ENCODE peak calls at places on chromosome 1, in four cellular contexts. T is Peyer's patch, G is gastrocnemius medialis, J is SK-N-SH. Y is an unnamed sample.

GRCh38 chr1:6907676-6908434 is 122.6 kb downstream of the CAMTA1 start:
- DNase-seq in J (no peak), G (no peak), T (no peak), Y (no peak)

GRCh38 chr1:111488669-111489068 is 14.8 kb downstream of the ADORA3 start:
- DNase-seq in T (no peak), J (no peak), G (no peak), Y (no peak)

GRCh38 chr1:212683357-212683722 is 16.3 kb downstream of the BATF3 start:
- DNase-seq in T (peak; percentile 66), J (no peak), G (no peak), Y (no peak)

GRCh38 chr1:182784556-182785171 is 4.9 kb upstream of the NPL start:
- DNase-seq in J (peak; percentile 40), T (no peak), G (no peak), Y (no peak)

GRCh38 chr1:196594700-196595099 is 13.5 kb downstream of the KCNT2 start:
- DNase-seq in T (no peak), J (no peak), G (no peak), Y (no peak)

GRCh38 chr1:154751690-154752089 is 118.4 kb downstream of the KCNN3 start:
- DNase-seq in G (no peak), J (no peak), T (no peak), Y (no peak)

GRCh38 chr1:51061231-51061943 is 40.6 kb upstream of the C1orf185 start:
- DNase-seq in T (no peak), G (no peak), J (no peak), Y (no peak)

GRCh38 chr1:224641030-224641429 is 24.9 kb downstream of the CNIH3 start:
- DNase-seq in G (no peak), T (no peak), J (no peak), Y (no peak)

GRCh38 chr1:233864578-233864977 is 39.9 kb upstream of the SLC35F3 start:
- DNase-seq in G (no peak), J (no peak), T (no peak), Y (no peak)

GRCh38 chr1:154556422-154556821 is 2.0 kb downstream of the UBE2Q1 start:
- DNase-seq in G (no peak), J (no peak), T (no peak), Y (no peak)

GRCh38 chr1:63674238-63674864 is 81.1 kb downstream of the PGM1 start:
- DNase-seq in T (peak; percentile 38), J (peak; percentile 72), G (peak; percentile 18), Y (peak; percentile 50)

GRCh38 chr1:29513357-29513756 is 277.0 kb downstream of the PTPRU start:
- DNase-seq in G (no peak), J (peak; percentile 60), T (no peak), Y (no peak)

GRCh38 chr1:3652538-3653285 is 396 bp downstream of the TP73 start:
- DNase-seq in J (peak; percentile 76), T (no peak), G (no peak), Y (no peak)

GRCh38 chr1:118303534-118303933 is 118.5 kb upstream of the SPAG17 start:
- DNase-seq in G (no peak), J (no peak), T (no peak), Y (no peak)

GRCh38 chr1:195663549-195664280 is 944.5 kb downstream of the KCNT2 start:
- DNase-seq in T (no peak), G (no peak), J (no peak), Y (no peak)

GRCh38 chr1:84121360-84121759 is 22.7 kb upstream of the PRKACB start:
- DNase-seq in J (no peak), G (no peak), T (no peak), Y (no peak)

GRCh38 chr1:73948021-73948420 is 250.0 kb downstream of the LRRIQ3 start:
- DNase-seq in G (no peak), T (no peak), J (no peak), Y (no peak)

GRCh38 chr1:2180297-2181245 is 14.0 kb downstream of the FAAP20 start:
- DNase-seq in T (no peak), J (no peak), G (no peak), Y (no peak)

GRCh38 chr1:38114231-38114630 is 67.6 kb upstream of the POU3F1 start:
- DNase-seq in G (no peak), J (no peak), T (no peak), Y (peak; percentile 29)

GRCh38 chr1:193660428-193660827 is 474.0 kb upstream of the B3GALT2 start:
- DNase-seq in G (no peak), T (no peak), J (no peak), Y (no peak)

GRCh38 chr1:29117381-29117780 is 6.3 kb downstream of the TMEM200B start:
- DNase-seq in G (no peak), J (no peak), T (no peak), Y (no peak)

GRCh38 chr1:8359617-8360481 is 41.9 kb downstream of the SLC45A1 start:
- DNase-seq in T (no peak), J (no peak), G (no peak), Y (no peak)

GRCh38 chr1:47934243-47934805 is 62.9 kb downstream of the TRABD2B start:
- DNase-seq in G (peak; percentile 51), J (peak; percentile 43), T (peak; percentile 17), Y (no peak)

GRCh38 chr1:1879942-1880341 is 10.9 kb downstream of the GNB1 start:
- DNase-seq in T (no peak), J (no peak), G (no peak), Y (no peak)

GRCh38 chr1:209769171-209769904 is 13.5 kb downstream of the TRAF3IP3 start:
- DNase-seq in J (peak; percentile 31), G (peak; percentile 27), T (peak; percentile 87), Y (peak; percentile 58)

GRCh38 chr1:205568135-205568468 is 63.6 kb downstream of the CDK18 start:
- DNase-seq in G (no peak), T (no peak), J (no peak), Y (no peak)

GRCh38 chr1:61641171-61641570 is 83.8 kb downstream of the TM2D1 start:
- DNase-seq in J (no peak), T (no peak), G (no peak), Y (no peak)

GRCh38 chr1:89466307-89466925 is 58.2 kb upstream of the LRRC8B start:
- DNase-seq in J (no peak), G (no peak), T (no peak), Y (no peak)

GRCh38 chr1:201180133-201180532 is 10.5 kb upstream of the IGFN1 start:
- DNase-seq in G (no peak), T (no peak), J (no peak), Y (no peak)

GRCh38 chr1:225818229-225818628 is 8.3 kb downstream of the EPHX1 start:
- DNase-seq in J (no peak), G (no peak), T (no peak), Y (no peak)

GRCh38 chr1:183215076-183215720 is 29.1 kb downstream of the LAMC2 start:
- DNase-seq in J (no peak), T (no peak), G (no peak), Y (no peak)

GRCh38 chr1:209433649-209434031 is 149.9 kb upstream of the CAMK1G start:
- DNase-seq in T (no peak), G (no peak), J (no peak), Y (no peak)

GRCh38 chr1:212208978-212209644 is 76.1 kb upstream of the PPP2R5A start:
- DNase-seq in G (no peak), J (no peak), T (no peak), Y (no peak)

GRCh38 chr1:156748670-156749428 is 2.6 kb downstream of the HDGF start:
- DNase-seq in J (no peak), G (peak; percentile 53), T (peak; percentile 26), Y (no peak)

GRCh38 chr1:41020109-41020576 is 1.4 kb downstream of the SLFNL1 start:
- DNase-seq in G (no peak), J (peak; percentile 28), T (no peak), Y (no peak)
- H3K27ac ChIP-seq in G (no peak overlapping the region), J (no peak overlapping the region), T (no peak overlapping the region), Y (no peak overlapping the region)

GRCh38 chr1:45752014-45752413 is 1.6 kb upstream of the IPP start:
- DNase-seq in G (no peak), J (no peak), T (no peak), Y (no peak)

GRCh38 chr1:45746922-45747321 is 3.5 kb downstream of the IPP start:
- DNase-seq in J (no peak), T (no peak), G (no peak), Y (no peak)

GRCh38 chr1:45752441-45753052 is 2.1 kb upstream of the IPP start:
- DNase-seq in T (no peak), G (no peak), J (no peak), Y (no peak)

GRCh38 chr1:45753248-45754037 is 3.0 kb upstream of the IPP start:
- DNase-seq in G (no peak), J (no peak), T (no peak), Y (no peak)

GRCh38 chr1:45750298-45751038 is at the start of gene IPP:
- DNase-seq in G (peak; percentile 95), J (peak; percentile 99), T (peak; percentile 90), Y (peak; percentile 82)
- TF ChIP-seq CTCF in G (no peak), J (no peak), T (no peak), Y (no peak)

GRCh38 chr1:94539496-94539895 is 2.1 kb downstream of the F3 start:
- DNase-seq in J (no peak), T (no peak), G (no peak), Y (no peak)
- H3K4me3 ChIP-seq in J (no peak overlapping the region), T (no peak overlapping the region), G (peak overlapping the region; percentile 76), Y (peak overlapping the region; percentile 96)

DNA sequence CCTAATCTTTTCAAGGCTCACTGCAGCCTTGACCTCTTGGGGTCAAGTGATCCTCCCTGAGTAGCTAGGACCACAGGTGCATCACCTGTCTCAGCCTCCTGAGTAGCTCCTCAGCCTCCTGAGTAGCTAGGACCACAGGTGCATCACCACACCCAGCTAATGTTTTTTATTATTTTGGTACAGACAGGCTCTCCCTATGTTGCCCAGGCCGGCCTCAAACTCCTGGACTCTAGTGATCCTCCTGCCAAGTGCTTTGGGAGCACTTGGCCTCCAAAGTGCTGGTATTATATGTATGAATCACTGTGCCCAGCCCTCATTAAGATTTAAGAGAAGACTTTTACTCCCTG is 58.5 kb upstream of the S1PR1 start:
- DNase-seq in T (no peak), G (no peak), J (no peak), Y (no peak)
- H3K27ac ChIP-seq in T (no peak overlapping the region), G (no peak overlapping the region), J (no peak overlapping the region), Y (no peak overlapping the region)

DNA sequence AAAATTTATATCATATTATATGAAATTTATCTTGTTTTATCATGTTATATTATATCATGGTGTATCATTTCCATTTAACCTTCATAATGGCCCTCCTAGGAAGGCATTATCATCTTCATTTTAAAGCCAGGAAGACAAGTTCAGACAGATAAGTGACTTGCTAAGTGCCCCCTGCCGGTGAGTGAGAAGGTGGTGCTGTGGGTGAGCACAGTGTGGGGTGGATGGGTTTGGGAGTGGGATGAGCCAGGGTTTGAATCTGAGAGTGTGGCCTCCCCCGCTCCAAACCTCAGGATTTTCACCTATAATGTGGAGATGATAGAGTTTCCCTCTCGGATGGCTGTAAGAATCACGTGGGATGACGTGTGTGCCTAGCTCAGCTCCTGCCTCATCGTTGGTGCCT is 108.7 kb upstream of the IGSF21 start:
- DNase-seq in T (no peak), G (no peak), J (no peak), Y (no peak)
- TF ChIP-seq CTCF in T (no peak), G (no peak), J (peak; percentile 37), Y (no peak)

Y was measured in thoracic aorta.